ENCODE peak calls at places on chromosomes 6 and 20, in five cellular contexts. Q, S, V, I and L are unnamed samples.

GRCh38 chr6:71410164-71410566 is 121.6 kb downstream of the OGFRL1 start:
- DNase-seq in Q (no peak), V (no peak), S (peak), I (no peak), L (no peak)

GRCh38 chr6:149942461-149942829 is 631 bp downstream of the ULBP2 start:
- DNase-seq in V (no peak), I (no peak), S (no peak), Q (no peak), L (no peak)

GRCh38 chr6:140537211-140537610 is 1162.8 kb upstream of the CITED2 start:
- DNase-seq in V (no peak), I (no peak), Q (no peak), S (no peak), L (no peak)

GRCh38 chr20:42901689-42902518 is 287.8 kb downstream of the PTPRT start:
- DNase-seq in I (no peak), V (peak), S (no peak), Q (no peak), L (no peak)

GRCh38 chr6:29680416-29680815 is 536 bp downstream of the ZFP57 start:
- DNase-seq in V (no peak), S (no peak), I (peak), Q (no peak), L (no peak)

GRCh38 chr6:84416043-84416657 is 188.7 kb upstream of the CEP162 start:
- DNase-seq in S (no peak), V (no peak), Q (no peak), I (no peak), L (no peak)

GRCh38 chr20:31547017-31547675 is 32.9 kb downstream of the HM13 start:
- DNase-seq in S (peak), Q (peak), I (peak), V (peak), L (no peak)

GRCh38 chr20:24783631-24784492 is 165.2 kb upstream of the CST7 start:
- DNase-seq in Q (no peak), S (peak), I (peak), V (peak), L (no peak)

GRCh38 chr6:90401933-90402830 is 105.5 kb upstream of the BACH2 start:
- DNase-seq in V (no peak), S (no peak), I (no peak), Q (no peak), L (no peak)

GRCh38 chr20:5073154-5074049 is 46.4 kb downstream of the PCNA start:
- DNase-seq in Q (peak), V (peak), S (no peak), I (peak), L (no peak)
- H3K27ac ChIP-seq in Q (no peak), V (peak), S (no peak), I (no peak), L (no peak)

DNA sequence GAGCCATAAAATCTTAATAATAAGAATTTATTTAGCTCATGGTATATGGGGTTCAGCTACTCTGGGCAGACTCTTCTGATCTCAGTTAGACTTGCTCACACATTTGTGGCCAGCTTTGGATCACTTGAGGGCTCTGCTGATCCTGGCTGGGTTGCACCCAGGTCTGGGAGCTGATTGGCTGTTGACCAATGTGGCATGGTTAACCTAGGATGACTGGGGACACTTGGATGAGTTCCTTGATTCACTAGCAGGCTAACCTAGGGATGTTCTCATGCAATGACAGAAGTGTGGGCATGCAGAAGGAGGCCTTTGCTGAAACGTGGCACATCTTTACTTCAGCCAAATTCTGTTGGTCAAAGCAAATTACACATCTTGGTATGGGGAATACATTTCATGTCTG is 569.5 kb downstream of the UTRN start:
- DNase-seq in V (no peak), S (no peak), Q (no peak), I (no peak), L (no peak)
- TF ChIP-seq POLR2AphosphoS5 in V (peak), S (no peak), Q (no peak), I (no peak), L (no peak)

GRCh38 chr6:43308101-43308989 is at the start of gene CRIP3:
- DNase-seq in V (no peak), Q (no peak), I (peak), S (no peak), L (no peak)
- TF ChIP-seq EZH2 in V (no peak), Q (no peak), I (no peak), S (no peak), L (no peak)

GRCh38 chr6:113632220-113632864 is 224.8 kb upstream of the MARCKS start:
- DNase-seq in S (peak), Q (peak), I (no peak), V (peak), L (no peak)

GRCh38 chr6:113636357-113636824 is 220.8 kb upstream of the MARCKS start:
- DNase-seq in V (peak), I (no peak), S (no peak), Q (no peak), L (no peak)

GRCh38 chr6:113634352-113635163 is 222.6 kb upstream of the MARCKS start:
- DNase-seq in Q (no peak), S (peak), V (no peak), I (no peak), L (no peak)

GRCh38 chr6:113633638-113634037 is 223.5 kb upstream of the MARCKS start:
- DNase-seq in S (no peak), V (no peak), I (no peak), Q (no peak), L (no peak)

GRCh38 chr6:113635222-113635970 is 221.7 kb upstream of the MARCKS start:
- DNase-seq in I (no peak), Q (no peak), V (no peak), S (no peak), L (no peak)
- H3K27ac ChIP-seq in I (no peak), Q (no peak), V (no peak), S (peak), L (no peak)

GRCh38 chr6:142329486-142330113 is 27.8 kb downstream of the ADGRG6 start:
- DNase-seq in I (no peak), S (no peak), V (no peak), Q (peak), L (no peak)
- TF ChIP-seq POLR2AphosphoS5 in I (no peak), S (no peak), V (no peak), Q (no peak), L (no peak)

GRCh38 chr6:1314617-1315016 is 2.7 kb downstream of the FOXQ1 start:
- DNase-seq in V (no peak), Q (no peak), I (no peak), S (no peak), L (no peak)

GRCh38 chr6:1312444-1313363 is 806 bp downstream of the FOXQ1 start:
- DNase-seq in V (no peak), Q (no peak), I (peak), S (no peak), L (no peak)

GRCh38 chr6:1315201-1315559 is 3.3 kb downstream of the FOXQ1 start:
- DNase-seq in I (no peak), S (no peak), Q (no peak), V (no peak), L (no peak)

GRCh38 chr6:1313364-1313754 is 1.5 kb downstream of the FOXQ1 start:
- DNase-seq in Q (no peak), I (peak), V (no peak), S (no peak), L (no peak)

DNA sequence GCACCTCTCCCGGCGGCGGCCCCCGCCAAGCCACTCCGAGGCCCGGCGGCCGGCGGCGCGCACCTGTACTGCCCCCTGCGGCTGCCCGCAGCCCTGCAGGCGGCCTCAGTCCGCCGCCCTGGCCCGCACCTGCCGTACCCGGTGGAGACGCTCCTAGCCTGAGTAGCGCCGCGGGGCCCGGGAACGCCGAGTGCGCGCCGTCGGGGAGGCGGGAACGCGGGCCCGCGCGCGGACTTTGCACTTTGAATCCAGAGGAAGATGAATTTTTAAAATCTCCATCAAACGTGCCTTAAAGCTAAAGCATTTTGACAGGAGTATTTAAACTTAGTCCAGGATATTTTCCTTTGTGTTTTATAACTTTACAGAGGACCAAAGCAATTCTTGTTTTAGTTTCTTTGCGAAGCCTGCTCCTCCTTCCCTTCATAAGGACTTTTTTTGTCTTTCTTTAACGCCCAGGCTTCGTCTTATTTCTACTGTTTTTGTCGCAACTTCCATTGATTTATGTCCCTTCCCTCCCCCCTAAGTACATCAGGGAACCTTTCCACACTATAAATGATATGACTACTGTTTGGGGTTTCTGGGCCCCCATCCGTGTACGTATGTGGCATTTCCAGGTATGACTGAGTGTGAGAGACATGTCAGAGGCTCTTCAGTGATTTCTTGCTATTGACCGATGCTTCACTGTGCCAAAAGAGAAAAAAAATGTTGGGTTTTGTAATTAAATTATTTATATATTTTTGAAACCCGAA is 2.0 kb downstream of the FOXQ1 start:
- DNase-seq in S (no peak), V (peak), I (peak), Q (no peak), L (no peak)
- TF ChIP-seq EZH2 in S (no peak), V (no peak), I (peak), Q (no peak), L (peak)